ENCODE peak calls at places on chromosome 12, in five cellular contexts. S is endothelial cell, Q is progenitor cell of endocrine pancreas, W is fibroblast of mammary gland, H is gastrocnemius medialis. I is an unnamed sample.

GRCh38 chr12:27864521-27864920 is 84.5 kb upstream of the MANSC4 start:
- DNase-seq in H (no peak), W (no peak), S (no peak), Q (no peak), I (no peak)

GRCh38 chr12:6936642-6937480 is 6.8 kb upstream of the RNU7-1 start:
- DNase-seq in W (no peak), S (no peak), Q (no peak), H (no peak), I (no peak)

GRCh38 chr12:83818888-83819287 is 1093.7 kb downstream of the SLC6A15 start:
- DNase-seq in H (no peak), Q (no peak), S (no peak), W (peak; percentile 74), I (no peak)

GRCh38 chr12:101490286-101490920 is 15.3 kb downstream of the SPIC start:
- DNase-seq in H (peak; percentile 61), W (no peak), Q (no peak), S (peak; percentile 16), I (peak; percentile 6)

GRCh38 chr12:75698052-75698451 is 186.6 kb upstream of the KRR1 start:
- DNase-seq in H (no peak), S (no peak), Q (no peak), W (no peak), I (no peak)

GRCh38 chr12:103571286-103571685 is 15.8 kb upstream of the STAB2 start:
- DNase-seq in W (no peak), Q (peak; percentile 46), H (no peak), S (peak; percentile 33), I (peak; percentile 61)

GRCh38 chr12:62117041-62117440 is 143.2 kb upstream of the USP15 start:
- DNase-seq in W (no peak), H (no peak), Q (no peak), S (no peak), I (no peak)

GRCh38 chr12:58425481-58426392 is 484.4 kb downstream of the ATP23 start:
- DNase-seq in W (peak; percentile 97), Q (no peak), S (no peak), H (no peak), I (peak; percentile 3)

GRCh38 chr12:27619308-27619707 is 76.9 kb upstream of the REP15 start:
- DNase-seq in W (peak; percentile 91), Q (no peak), S (no peak), H (no peak), I (no peak)

GRCh38 chr12:116265361-116266128 is 11.9 kb downstream of the MED13L start:
- DNase-seq in H (no peak), W (peak; percentile 44), Q (no peak), S (no peak), I (no peak)

GRCh38 chr12:95788637-95789036 is 1.9 kb downstream of the NTN4 start:
- DNase-seq in Q (no peak), S (no peak), W (peak; percentile 54), H (no peak), I (no peak)

GRCh38 chr12:88577537-88577936 is 2.7 kb downstream of the KITLG start:
- DNase-seq in W (peak; percentile 48), H (no peak), Q (no peak), S (no peak), I (no peak)

GRCh38 chr12:128795530-128796361 is 28.0 kb downstream of the SLC15A4 start:
- DNase-seq in H (peak; percentile 62), W (no peak), Q (no peak), S (no peak), I (no peak)

DNA sequence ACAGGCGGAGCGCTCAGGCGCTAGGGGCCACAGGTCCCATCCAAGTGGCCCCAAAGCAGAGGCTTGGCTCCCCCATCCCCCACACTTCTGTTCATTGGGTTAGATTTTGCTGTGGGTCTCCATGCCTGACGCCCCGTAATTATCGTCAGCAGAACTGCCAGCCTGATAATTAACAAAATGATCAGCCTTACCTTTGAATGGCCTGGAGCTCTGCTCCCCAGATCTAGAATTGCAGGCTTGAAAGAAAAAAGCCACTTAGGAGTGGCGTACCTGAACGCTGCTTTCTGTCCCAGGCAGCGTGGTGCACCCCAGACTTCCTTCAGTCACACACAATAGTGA is 28.7 kb upstream of the LRP1-AS start:
- DNase-seq in W (no peak), S (no peak), H (no peak), Q (no peak), I (no peak)
- TF ChIP-seq CTCF in W (no peak), S (peak; percentile 34), H (no peak), Q (no peak), I (peak; percentile 11)

DNA sequence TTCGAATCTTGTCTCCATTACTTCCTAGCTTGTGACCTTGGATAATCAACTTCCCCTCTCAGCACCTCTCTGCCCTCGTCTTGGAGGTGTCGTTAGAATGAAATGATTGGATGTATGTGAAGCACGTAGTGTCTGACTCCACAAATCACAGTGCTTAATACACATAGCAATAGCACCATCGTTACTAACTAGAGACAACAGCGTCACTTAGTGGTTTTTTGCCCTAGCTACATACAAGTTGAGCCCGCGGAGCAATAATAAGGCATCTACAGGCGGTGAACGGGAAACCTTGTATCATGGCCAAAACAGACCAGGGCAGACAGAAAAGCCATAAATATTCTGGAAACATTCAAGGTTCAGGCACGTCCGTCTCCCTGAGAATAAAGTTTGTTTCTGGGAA is 154.9 kb downstream of the ASCL4 start:
- DNase-seq in H (no peak), Q (no peak), S (no peak), W (peak; percentile 31), I (no peak)
- TF ChIP-seq CTCF in H (no peak), Q (peak; percentile 31), S (no peak), W (peak; percentile 22), I (peak; percentile 57)

DNA sequence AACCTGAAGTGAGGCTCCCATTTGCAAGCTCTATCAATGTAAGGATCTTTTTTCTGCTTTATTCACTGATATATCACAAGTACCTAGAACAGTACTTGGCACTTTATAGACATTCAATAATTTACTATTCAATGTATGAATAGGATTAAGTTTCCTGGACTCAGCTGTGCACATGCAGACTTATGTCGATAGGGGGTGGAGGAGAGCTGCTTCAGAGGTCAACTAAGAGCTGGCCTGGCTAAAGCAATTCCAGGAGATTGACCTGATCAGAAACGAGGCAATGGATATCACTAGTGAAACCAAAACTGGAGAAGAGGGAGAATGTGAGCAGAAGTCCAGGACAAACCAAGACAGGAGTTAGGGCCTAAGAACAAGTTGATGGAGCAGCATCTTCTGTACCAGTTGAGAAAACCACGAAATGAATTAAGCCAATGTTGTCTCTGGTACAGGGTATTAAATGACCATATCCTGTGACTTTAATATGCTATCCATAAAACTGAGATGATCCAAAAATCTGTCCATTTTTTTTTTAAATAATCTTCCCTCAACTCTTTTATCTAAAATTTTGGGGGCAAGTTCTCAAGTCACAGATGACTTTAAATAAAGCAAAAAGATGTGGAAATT is 169.2 kb downstream of the PIK3C2G start:
- DNase-seq in H (no peak), S (peak; percentile 69), W (peak; percentile 71), Q (peak; percentile 60), I (peak; percentile 50)
- TF ChIP-seq CTCF in H (no peak), S (peak; percentile 83), W (peak; percentile 99), Q (peak; percentile 98), I (peak; percentile 87)

GRCh38 chr12:11673666-11674464 is 24.4 kb downstream of the ETV6 start:
- DNase-seq in W (no peak), S (peak; percentile 19), Q (no peak), H (no peak), I (no peak)
- TF ChIP-seq CTCF in W (no peak), S (no peak), Q (no peak), H (no peak), I (no peak)